ENCODE peak calls at places on chromosomes 13 and 19, in seven cellular contexts. E is stimulated activated CD4-positive, alpha-beta T cell treated with anti-CD3 and anti-CD28 coated beads, Interleukin-2, amount 100 ng/mL, for 48 hours; H is activated CD8-positive, alpha-beta T cell treated with anti-CD3 and anti-CD28 coated beads for 36 hours; P is osteocyte; S is sigmoid colon; D is uterus; F is T-cell. Q is an unnamed sample.

GRCh38 chr19:31348416-31349159 is 648 bp downstream of the TSHZ3 start:
- DNase-seq in E (no peak), H (peak; percentile 16), P (no peak), S (peak; percentile 79), D (peak; percentile 48), F (no peak), Q (peak; percentile 65)

GRCh38 chr19:16608290-16608704 is 19.7 kb downstream of the MED26 start:
- DNase-seq in E (no peak), H (no peak), P (no peak), S (peak; percentile 93), D (peak; percentile 93), F (no peak), Q (peak; percentile 80)

GRCh38 chr13:99307648-99308339 is 595 bp upstream of the GPR183 start:
- DNase-seq in E (peak; percentile 60), H (peak; percentile 86), P (no peak), S (no peak), D (no peak), F (no peak), Q (no peak)

GRCh38 chr19:38213911-38214625 is 10.0 kb downstream of the DPF1 start:
- DNase-seq in E (peak; percentile 62), H (peak; percentile 92), P (no peak), S (no peak), D (no peak), F (peak; percentile 66), Q (no peak)

GRCh38 chr19:42352216-42352892 is 26.9 kb downstream of the MEGF8 start:
- DNase-seq in E (no peak), H (peak; percentile 44), P (no peak), S (no peak), D (no peak), F (no peak), Q (no peak)

GRCh38 chr13:23428183-23428528 is 5.3 kb downstream of the SACS start:
- DNase-seq in E (no peak), H (no peak), P (no peak), S (no peak), D (no peak), F (no peak), Q (no peak)

GRCh38 chr19:57559008-57559403 is 657 bp downstream of the ZNF550 start:
- DNase-seq in E (peak; percentile 6), H (peak; percentile 36), P (no peak), S (no peak), D (no peak), F (no peak), Q (no peak)

GRCh38 chr13:110942248-110942981 is 27.5 kb upstream of the ANKRD10 start:
- DNase-seq in E (peak; percentile 19), H (peak; percentile 66), P (no peak), S (no peak), D (no peak), F (no peak), Q (no peak)

GRCh38 chr13:31310781-31311180 is 111.0 kb downstream of the B3GLCT start:
- DNase-seq in E (no peak), H (no peak), P (no peak), S (no peak), D (no peak), F (no peak), Q (no peak)

GRCh38 chr19:11887618-11888531 is at the start of gene ZNF69:
- DNase-seq in E (peak; percentile 45), H (peak; percentile 83), P (peak; percentile 93), S (peak; percentile 91), D (peak; percentile 75), F (peak; percentile 57), Q (peak; percentile 87)

GRCh38 chr13:99431927-99432636 is 69.2 kb upstream of the TM9SF2 start:
- DNase-seq in E (no peak), H (peak; percentile 51), P (no peak), S (no peak), D (no peak), F (no peak), Q (no peak)

GRCh38 chr19:40721936-40722661 is 5.2 kb downstream of the ITPKC start:
- DNase-seq in E (no peak), H (no peak), P (no peak), S (no peak), D (no peak), F (no peak), Q (no peak)

GRCh38 chr19:49231804-49232203 is 74.2 kb downstream of the TRPM4 start:
- DNase-seq in E (no peak), H (peak; percentile 68), P (no peak), S (no peak), D (no peak), F (no peak), Q (no peak)

GRCh38 chr13:40220299-40220935 is 446.0 kb downstream of the FOXO1 start:
- DNase-seq in E (no peak), H (peak; percentile 59), P (no peak), S (no peak), D (peak; percentile 55), F (no peak), Q (no peak)

GRCh38 chr19:1780272-1780957 is 27.1 kb downstream of the ONECUT3 start:
- DNase-seq in E (no peak), H (no peak), P (no peak), S (no peak), D (no peak), F (no peak), Q (no peak)

GRCh38 chr19:2497186-2497585 is 21.3 kb downstream of the GADD45B start:
- DNase-seq in E (no peak), H (no peak), P (no peak), S (no peak), D (no peak), F (no peak), Q (no peak)

GRCh38 chr13:106533940-106534843 is 1.3 kb downstream of the EFNB2 start:
- DNase-seq in E (no peak), H (peak; percentile 24), P (peak; percentile 88), S (peak; percentile 78), D (peak; percentile 38), F (peak; percentile 12), Q (peak; percentile 59)

GRCh38 chr13:78712866-78713265 is 53.9 kb upstream of the OBI1 start:
- DNase-seq in E (no peak), H (no peak), P (no peak), S (no peak), D (no peak), F (no peak), Q (no peak)

GRCh38 chr19:14048439-14049153 is 13.3 kb downstream of the PALM3 start:
- DNase-seq in E (peak; percentile 79), H (peak; percentile 85), P (no peak), S (no peak), D (no peak), F (peak; percentile 74), Q (no peak)

GRCh38 chr13:113934576-113934975 is 39.3 kb downstream of the C13orf46 start:
- DNase-seq in E (no peak), H (no peak), P (no peak), S (peak; percentile 62), D (peak; percentile 16), F (no peak), Q (no peak)

GRCh38 chr19:29766100-29766499 is 45.7 kb upstream of the CCNE1 start:
- DNase-seq in E (no peak), H (no peak), P (no peak), S (no peak), D (no peak), F (no peak), Q (no peak)

GRCh38 chr19:36771275-36772231 is 1.1 kb downstream of the ZNF850 start:
- DNase-seq in E (peak; percentile 26), H (peak; percentile 83), P (no peak), S (peak; percentile 69), D (peak; percentile 79), F (no peak), Q (peak; percentile 88)

GRCh38 chr19:55276720-55277430 is 3.0 kb downstream of the HSPBP1 start:
- DNase-seq in E (no peak), H (no peak), P (no peak), S (no peak), D (no peak), F (no peak), Q (no peak)

GRCh38 chr19:43478323-43478722 is 12.9 kb upstream of the LYPD3 start:
- DNase-seq in E (no peak), H (no peak), P (no peak), S (no peak), D (no peak), F (no peak), Q (no peak)

GRCh38 chr13:110759710-110760109 is 46.2 kb downstream of the ING1 start:
- DNase-seq in E (no peak), H (no peak), P (no peak), S (no peak), D (no peak), F (no peak), Q (no peak)

GRCh38 chr19:15452111-15453047 is 2.6 kb upstream of the WIZ start:
- DNase-seq in E (no peak), H (peak; percentile 37), P (peak; percentile 90), S (peak; percentile 96), D (peak; percentile 94), F (no peak), Q (peak; percentile 92)

GRCh38 chr13:75050419-75051066 is 431.4 kb downstream of the TBC1D4 start:
- DNase-seq in E (no peak), H (no peak), P (no peak), S (no peak), D (no peak), F (no peak), Q (no peak)

GRCh38 chr13:102667911-102668310 is 26.9 kb downstream of the METTL21C start:
- DNase-seq in E (no peak), H (no peak), P (no peak), S (no peak), D (no peak), F (no peak), Q (no peak)

GRCh38 chr13:76225815-76226489 is 589.8 kb downstream of the LMO7 start:
- DNase-seq in E (no peak), H (no peak), P (no peak), S (peak; percentile 65), D (no peak), F (no peak), Q (no peak)

GRCh38 chr19:38656171-38656981 is 8.9 kb downstream of the ACTN4 start:
- DNase-seq in E (no peak), H (peak; percentile 62), P (no peak), S (no peak), D (no peak), F (peak; percentile 50), Q (no peak)

Q was measured in ovary.